ENCODE peak calls at places on chromosome 2, in eight cellular contexts. One of them, this sample, is unnamed.

GRCh38 chr2:220228310-220229006 is 601.0 kb downstream of the SLC4A3 start:
- DNase-seq in GM23248: peak; percentile 97
- DNase-seq in HCT116: peak; percentile 97
- DNase-seq in SK-N-SH: peak; percentile 1
- DNase-seq in PC-3: peak; percentile 96
- DNase-seq in hepatocyte: peak; percentile 64
- DNase-seq in GM23338: no peak
- DNase-seq in neural progenitor cell: no peak
- DNase-seq in this sample: no peak

GRCh38 chr2:239298126-239298804 is 102.6 kb downstream of the HDAC4 start:
- DNase-seq in GM23338: no peak
- DNase-seq in neural progenitor cell: no peak
- DNase-seq in PC-3: peak; percentile 4
- DNase-seq in GM23248: peak; percentile 48
- DNase-seq in hepatocyte: no peak
- DNase-seq in SK-N-SH: no peak
- DNase-seq in HCT116: no peak
- DNase-seq in this sample: peak; percentile 6

GRCh38 chr2:119719261-119719627 is 40.2 kb downstream of the TMEM177 start:
- DNase-seq in GM23248: no peak
- DNase-seq in SK-N-SH: no peak
- DNase-seq in HCT116: no peak
- DNase-seq in hepatocyte: no peak
- DNase-seq in neural progenitor cell: no peak
- DNase-seq in PC-3: no peak
- DNase-seq in GM23338: no peak
- DNase-seq in this sample: no peak

GRCh38 chr2:133794114-133794513 is 225.9 kb upstream of the NCKAP5 start:
- DNase-seq in neural progenitor cell: no peak
- DNase-seq in hepatocyte: no peak
- DNase-seq in GM23338: no peak
- DNase-seq in HCT116: no peak
- DNase-seq in GM23248: no peak
- DNase-seq in PC-3: no peak
- DNase-seq in SK-N-SH: no peak
- DNase-seq in this sample: no peak

GRCh38 chr2:16283071-16283850 is 342.9 kb downstream of the MYCN start:
- DNase-seq in SK-N-SH: no peak
- DNase-seq in HCT116: no peak
- DNase-seq in hepatocyte: no peak
- DNase-seq in GM23338: no peak
- DNase-seq in GM23248: no peak
- DNase-seq in PC-3: no peak
- DNase-seq in neural progenitor cell: no peak
- DNase-seq in this sample: no peak

GRCh38 chr2:43020990-43021677 is 205.3 kb downstream of the ZFP36L2 start:
- DNase-seq in PC-3: no peak
- DNase-seq in GM23248: no peak
- DNase-seq in GM23338: no peak
- DNase-seq in neural progenitor cell: no peak
- DNase-seq in SK-N-SH: no peak
- DNase-seq in hepatocyte: no peak
- DNase-seq in HCT116: no peak
- DNase-seq in this sample: no peak

GRCh38 chr2:173195100-173195499 is 119.5 kb downstream of the MAP3K20 start:
- DNase-seq in neural progenitor cell: peak; percentile 83
- DNase-seq in GM23338: peak; percentile 47
- DNase-seq in HCT116: no peak
- DNase-seq in GM23248: no peak
- DNase-seq in PC-3: no peak
- DNase-seq in SK-N-SH: no peak
- DNase-seq in hepatocyte: no peak
- DNase-seq in this sample: no peak

GRCh38 chr2:37780097-37780676 is 108.7 kb upstream of the CDC42EP3 start:
- DNase-seq in GM23338: no peak
- DNase-seq in hepatocyte: no peak
- DNase-seq in HCT116: no peak
- DNase-seq in neural progenitor cell: no peak
- DNase-seq in SK-N-SH: no peak
- DNase-seq in GM23248: peak; percentile 80
- DNase-seq in PC-3: peak; percentile 74
- DNase-seq in this sample: no peak

GRCh38 chr2:43826305-43827250 is 12.1 kb downstream of the ABCG5 start:
- DNase-seq in neural progenitor cell: no peak
- DNase-seq in hepatocyte: no peak
- DNase-seq in GM23338: no peak
- DNase-seq in PC-3: no peak
- DNase-seq in HCT116: no peak
- DNase-seq in SK-N-SH: no peak
- DNase-seq in GM23248: no peak
- DNase-seq in this sample: no peak

GRCh38 chr2:29055586-29055985 is 18.7 kb downstream of the PCARE start:
- DNase-seq in SK-N-SH: no peak
- DNase-seq in PC-3: no peak
- DNase-seq in hepatocyte: no peak
- DNase-seq in HCT116: no peak
- DNase-seq in neural progenitor cell: peak; percentile 30
- DNase-seq in GM23338: no peak
- DNase-seq in GM23248: no peak
- DNase-seq in this sample: no peak

GRCh38 chr2:42922790-42923631 is 130.6 kb upstream of the HAAO start:
- DNase-seq in GM23248: peak; percentile 98
- DNase-seq in GM23338: no peak
- DNase-seq in PC-3: no peak
- DNase-seq in neural progenitor cell: no peak
- DNase-seq in SK-N-SH: no peak
- DNase-seq in hepatocyte: peak; percentile 71
- DNase-seq in HCT116: no peak
- DNase-seq in this sample: no peak

GRCh38 chr2:237124820-237125219 is 39.1 kb downstream of the COPS8 start:
- DNase-seq in HCT116: no peak
- DNase-seq in GM23338: no peak
- DNase-seq in PC-3: no peak
- DNase-seq in SK-N-SH: no peak
- DNase-seq in hepatocyte: no peak
- DNase-seq in neural progenitor cell: no peak
- DNase-seq in GM23248: no peak
- DNase-seq in this sample: no peak

GRCh38 chr2:25972049-25972823 is 10.1 kb downstream of the KIF3C start:
- DNase-seq in PC-3: peak; percentile 56
- DNase-seq in neural progenitor cell: no peak
- DNase-seq in hepatocyte: no peak
- DNase-seq in HCT116: no peak
- DNase-seq in SK-N-SH: no peak
- DNase-seq in GM23338: no peak
- DNase-seq in GM23248: peak; percentile 55
- DNase-seq in this sample: no peak

GRCh38 chr2:56182420-56182819 is 1.4 kb upstream of the CCDC85A start:
- DNase-seq in PC-3: no peak
- DNase-seq in hepatocyte: no peak
- DNase-seq in SK-N-SH: no peak
- DNase-seq in GM23248: no peak
- DNase-seq in HCT116: no peak
- DNase-seq in neural progenitor cell: peak; percentile 72
- DNase-seq in GM23338: peak; percentile 87
- DNase-seq in this sample: no peak

GRCh38 chr2:119011910-119012209 is 69.9 kb downstream of the MARCO start:
- DNase-seq in GM23338: no peak
- DNase-seq in hepatocyte: no peak
- DNase-seq in HCT116: no peak
- DNase-seq in GM23248: no peak
- DNase-seq in PC-3: no peak
- DNase-seq in neural progenitor cell: no peak
- DNase-seq in SK-N-SH: no peak
- DNase-seq in this sample: no peak

GRCh38 chr2:235148201-235149170 is 196.7 kb downstream of the SH3BP4 start:
- DNase-seq in PC-3: peak; percentile 18
- DNase-seq in GM23338: no peak
- DNase-seq in SK-N-SH: no peak
- DNase-seq in neural progenitor cell: no peak
- DNase-seq in HCT116: no peak
- DNase-seq in GM23248: no peak
- DNase-seq in hepatocyte: no peak
- DNase-seq in this sample: no peak

GRCh38 chr2:56892381-56892780 is 708.6 kb downstream of the CCDC85A start:
- DNase-seq in GM23248: no peak
- DNase-seq in neural progenitor cell: no peak
- DNase-seq in SK-N-SH: no peak
- DNase-seq in HCT116: no peak
- DNase-seq in PC-3: no peak
- DNase-seq in hepatocyte: no peak
- DNase-seq in GM23338: no peak
- DNase-seq in this sample: no peak

DNA sequence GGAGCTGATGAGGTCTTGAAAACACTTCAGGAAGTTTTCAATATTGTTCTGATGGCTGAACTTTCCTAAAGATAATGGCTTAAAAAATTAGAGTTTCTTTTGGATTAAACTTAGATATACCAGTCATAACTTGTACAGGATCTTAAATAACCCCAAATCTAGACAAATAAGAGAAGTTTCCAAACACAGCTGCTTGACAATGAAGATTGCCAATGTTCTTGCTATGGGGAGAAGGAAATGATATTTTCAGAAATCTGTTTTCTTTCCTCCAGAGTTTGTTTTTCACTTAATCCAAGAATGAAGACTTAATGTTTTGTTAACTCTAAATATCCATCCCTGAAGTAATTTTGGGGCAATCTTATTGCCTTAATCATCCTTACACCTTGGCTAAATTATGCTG is 54.5 kb upstream of the SPTBN1 start:
- DNase-seq in GM23338: no peak
- DNase-seq in PC-3: no peak
- DNase-seq in neural progenitor cell: no peak
- DNase-seq in GM23248: no peak
- DNase-seq in hepatocyte: no peak
- DNase-seq in SK-N-SH: no peak
- DNase-seq in HCT116: no peak
- DNase-seq in this sample: no peak
- H3K4me1 ChIP-seq in GM23338: no peaks in the 10 kb centered on the region
- H3K4me1 ChIP-seq in PC-3: no peaks in the 10 kb centered on the region
- H3K4me1 ChIP-seq in neural progenitor cell: no peaks in the 10 kb centered on the region
- H3K4me1 ChIP-seq in GM23248: no peaks in the 10 kb centered on the region
- H3K4me1 ChIP-seq in hepatocyte: no peaks in the 10 kb centered on the region
- H3K4me1 ChIP-seq in SK-N-SH: no peaks in the 10 kb centered on the region
- H3K4me1 ChIP-seq in HCT116: no peaks in the 10 kb centered on the region
- H3K4me1 ChIP-seq in this sample: peaks cover 24% of the 10 kb centered on the region

GRCh38 chr2:31213883-31214637 is 3.3 kb downstream of the CAPN14 start:
- DNase-seq in GM23338: no peak
- DNase-seq in GM23248: no peak
- DNase-seq in hepatocyte: no peak
- DNase-seq in SK-N-SH: no peak
- DNase-seq in neural progenitor cell: no peak
- DNase-seq in HCT116: no peak
- DNase-seq in PC-3: peak; percentile 64
- DNase-seq in this sample: peak; percentile 55
- H2AFZ ChIP-seq in GM23338: no peak overlapping the region
- H2AFZ ChIP-seq in GM23248: no peak overlapping the region
- H2AFZ ChIP-seq in hepatocyte: no peak overlapping the region
- H2AFZ ChIP-seq in SK-N-SH: no peak overlapping the region
- H2AFZ ChIP-seq in neural progenitor cell: no peak overlapping the region
- H2AFZ ChIP-seq in HCT116: no peak overlapping the region
- H2AFZ ChIP-seq in PC-3: no peak overlapping the region
- H2AFZ ChIP-seq in this sample: peak overlapping the region; percentile 32

GRCh38 chr2:63875143-63875542 is 33.4 kb downstream of the UGP2 start:
- DNase-seq in GM23338: no peak
- DNase-seq in hepatocyte: no peak
- DNase-seq in HCT116: no peak
- DNase-seq in neural progenitor cell: no peak
- DNase-seq in GM23248: peak; percentile 72
- DNase-seq in PC-3: peak; percentile 52
- DNase-seq in SK-N-SH: no peak
- DNase-seq in this sample: no peak
- TF ChIP-seq EZH2phosphoT487 in GM23338: no peak
- TF ChIP-seq EZH2phosphoT487 in hepatocyte: no peak
- TF ChIP-seq EZH2phosphoT487 in HCT116: no peak
- TF ChIP-seq EZH2phosphoT487 in neural progenitor cell: no peak
- TF ChIP-seq EZH2phosphoT487 in GM23248: no peak
- TF ChIP-seq EZH2phosphoT487 in PC-3: no peak
- TF ChIP-seq EZH2phosphoT487 in SK-N-SH: no peak
- TF ChIP-seq EZH2phosphoT487 in this sample: no peak

GRCh38 chr2:20594048-20594750 is 56.7 kb downstream of the HS1BP3 start:
- DNase-seq in SK-N-SH: no peak
- DNase-seq in neural progenitor cell: no peak
- DNase-seq in PC-3: no peak
- DNase-seq in GM23338: no peak
- DNase-seq in hepatocyte: no peak
- DNase-seq in HCT116: no peak
- DNase-seq in GM23248: no peak
- DNase-seq in this sample: no peak

GRCh38 chr2:20594957-20595356 is 55.9 kb downstream of the HS1BP3 start:
- DNase-seq in GM23248: no peak
- DNase-seq in hepatocyte: no peak
- DNase-seq in neural progenitor cell: no peak
- DNase-seq in HCT116: no peak
- DNase-seq in SK-N-SH: no peak
- DNase-seq in PC-3: no peak
- DNase-seq in GM23338: no peak
- DNase-seq in this sample: no peak

GRCh38 chr2:20592106-20593071 is 58.5 kb downstream of the HS1BP3 start:
- DNase-seq in GM23338: peak; percentile 38
- DNase-seq in PC-3: no peak
- DNase-seq in SK-N-SH: no peak
- DNase-seq in hepatocyte: no peak
- DNase-seq in GM23248: no peak
- DNase-seq in HCT116: no peak
- DNase-seq in neural progenitor cell: no peak
- DNase-seq in this sample: no peak

GRCh38 chr2:20595439-20596192 is 55.3 kb downstream of the HS1BP3 start:
- DNase-seq in GM23338: no peak
- DNase-seq in hepatocyte: no peak
- DNase-seq in PC-3: peak; percentile 57
- DNase-seq in HCT116: no peak
- DNase-seq in neural progenitor cell: no peak
- DNase-seq in SK-N-SH: no peak
- DNase-seq in GM23248: no peak
- DNase-seq in this sample: peak; percentile 82

DNA sequence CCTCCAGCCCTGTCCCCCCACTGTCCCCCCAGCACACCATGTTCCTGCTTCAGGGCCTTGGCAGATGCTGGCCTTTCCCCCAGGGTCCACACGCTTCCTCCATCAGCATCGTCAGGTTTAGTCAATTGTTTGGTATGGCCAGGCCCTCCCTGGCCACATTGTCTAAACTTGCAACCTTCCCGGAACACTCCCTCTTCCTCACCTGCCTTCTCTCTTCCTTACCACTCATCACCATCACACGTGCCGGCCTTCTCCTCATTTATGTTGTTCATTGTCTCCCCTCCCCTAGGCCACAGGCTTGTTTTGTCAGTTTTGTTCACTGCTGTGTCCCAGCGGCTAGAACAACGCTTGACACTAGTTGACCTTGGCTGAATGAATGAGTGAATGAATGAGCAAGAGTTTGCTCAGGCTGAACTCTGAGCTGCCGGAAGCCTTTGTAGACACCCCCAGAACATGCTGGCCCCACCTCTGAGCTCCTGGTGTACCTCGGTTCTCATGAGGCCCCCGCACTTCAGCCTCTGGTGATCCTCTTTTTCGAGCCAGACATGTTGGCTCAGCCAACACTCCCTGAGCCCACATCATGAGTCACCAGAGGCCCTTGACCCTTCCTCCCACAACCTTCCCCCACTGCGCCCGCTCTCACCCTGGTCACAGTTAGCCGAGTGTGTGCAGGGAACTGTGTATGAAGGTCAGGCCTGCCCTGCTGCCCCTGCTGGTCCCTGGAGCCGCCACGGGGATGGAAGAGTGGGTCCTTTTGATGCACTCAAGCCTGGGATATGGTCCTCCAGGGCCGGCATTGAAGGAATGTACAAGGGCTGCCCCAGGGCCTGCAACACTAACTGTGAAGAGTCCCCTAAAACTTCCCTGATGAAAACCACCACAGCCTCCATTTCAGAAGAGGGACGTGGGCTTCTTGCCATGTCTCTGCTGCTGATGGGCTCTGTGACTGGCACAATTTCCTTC is 57.5 kb downstream of the HS1BP3 start:
- DNase-seq in GM23248: peak; percentile 90
- DNase-seq in GM23338: no peak
- DNase-seq in SK-N-SH: no peak
- DNase-seq in neural progenitor cell: no peak
- DNase-seq in HCT116: no peak
- DNase-seq in PC-3: peak; percentile 93
- DNase-seq in hepatocyte: peak; percentile 90
- DNase-seq in this sample: no peak
- H3K4me1 ChIP-seq in GM23248: peaks cover 34% of the 10 kb centered on the region
- H3K4me1 ChIP-seq in GM23338: no peaks in the 10 kb centered on the region
- H3K4me1 ChIP-seq in SK-N-SH: peaks cover 20% of the 10 kb centered on the region
- H3K4me1 ChIP-seq in neural progenitor cell: peaks cover 23% of the 10 kb centered on the region
- H3K4me1 ChIP-seq in HCT116: peaks cover 27% of the 10 kb centered on the region
- H3K4me1 ChIP-seq in PC-3: peaks cover 59% of the 10 kb centered on the region
- H3K4me1 ChIP-seq in hepatocyte: peaks cover 57% of the 10 kb centered on the region
- H3K4me1 ChIP-seq in this sample: peaks cover 36% of the 10 kb centered on the region